ENCODE peak calls at places on chromosome 1, in seven cellular contexts. Z, C, T, H, K, U and J are unnamed samples.

GRCh38 chr1:32334864-32335618 is 992 bp downstream of the MARCKSL1 start:
- DNase-seq in Z (peak), C (no peak), T (peak), H (no peak), K (peak), U (no peak), J (peak)

GRCh38 chr1:97192872-97193572 is 471.4 kb downstream of the PTBP2 start:
- DNase-seq in Z (peak), C (no peak), T (no peak), H (no peak), K (no peak), U (no peak), J (peak)

GRCh38 chr1:30319765-30320580 is 403.4 kb downstream of the MATN1 start:
- DNase-seq in Z (no peak), C (no peak), T (no peak), H (no peak), K (no peak), U (no peak), J (no peak)

GRCh38 chr1:67832737-67833594 is at the start of gene GNG12:
- DNase-seq in Z (peak), C (no peak), T (peak), H (no peak), K (peak), U (peak), J (peak)

GRCh38 chr1:65813956-65814355 is 21.3 kb downstream of the PDE4B start:
- DNase-seq in Z (no peak), C (no peak), T (no peak), H (no peak), K (peak), U (no peak), J (peak)

GRCh38 chr1:28855469-28855944 is 43.5 kb downstream of the OPRD1 start:
- DNase-seq in Z (no peak), C (no peak), T (no peak), H (no peak), K (no peak), U (no peak), J (no peak)

GRCh38 chr1:205294914-205295310 is 26.6 kb downstream of the NUAK2 start:
- DNase-seq in Z (no peak), C (no peak), T (no peak), H (no peak), K (no peak), U (no peak), J (peak)

GRCh38 chr1:47725732-47726495 is 271.3 kb downstream of the TRABD2B start:
- DNase-seq in Z (peak), C (peak), T (peak), H (peak), K (peak), U (no peak), J (peak)

GRCh38 chr1:94875794-94876193 is 51.1 kb downstream of the CNN3 start:
- DNase-seq in Z (no peak), C (no peak), T (no peak), H (no peak), K (no peak), U (no peak), J (no peak)

GRCh38 chr1:20405893-20406604 is 80.0 kb downstream of the CAMK2N1 start:
- DNase-seq in Z (no peak), C (no peak), T (no peak), H (no peak), K (no peak), U (no peak), J (peak)

GRCh38 chr1:108114026-108114599 is 86.0 kb downstream of the SLC25A24 start:
- DNase-seq in Z (no peak), C (no peak), T (no peak), H (no peak), K (no peak), U (no peak), J (no peak)

GRCh38 chr1:100039571-100039970 is 69.8 kb downstream of the SLC35A3 start:
- DNase-seq in Z (no peak), C (no peak), T (no peak), H (no peak), K (no peak), U (no peak), J (no peak)

GRCh38 chr1:6906783-6907182 is 121.5 kb downstream of the CAMTA1 start:
- DNase-seq in Z (no peak), C (no peak), T (no peak), H (no peak), K (no peak), U (no peak), J (no peak)

GRCh38 chr1:70142120-70142519 is 63.3 kb downstream of the LRRC40 start:
- DNase-seq in Z (no peak), C (no peak), T (no peak), H (no peak), K (no peak), U (no peak), J (peak)

GRCh38 chr1:39902121-39902807 is 547 bp upstream of the MYCL start:
- DNase-seq in Z (peak), C (peak), T (peak), H (no peak), K (peak), U (no peak), J (peak)

GRCh38 chr1:7526196-7526866 is 244.8 kb upstream of the VAMP3 start:
- DNase-seq in Z (no peak), C (no peak), T (no peak), H (no peak), K (peak), U (no peak), J (no peak)

GRCh38 chr1:215835951-215836350 is 268.8 kb downstream of the KCTD3 start:
- DNase-seq in Z (no peak), C (no peak), T (no peak), H (no peak), K (no peak), U (no peak), J (peak)

GRCh38 chr1:155123801-155124200 is 3.9 kb upstream of the EFNA1 start:
- DNase-seq in Z (no peak), C (no peak), T (no peak), H (no peak), K (no peak), U (no peak), J (no peak)

GRCh38 chr1:46274224-46275029 is 26.9 kb downstream of the RAD54L start:
- DNase-seq in Z (peak), C (no peak), T (no peak), H (no peak), K (no peak), U (no peak), J (no peak)

GRCh38 chr1:109151146-109151545 is 37.2 kb downstream of the ELAPOR1 start:
- DNase-seq in Z (no peak), C (peak), T (peak), H (no peak), K (no peak), U (peak), J (peak)

GRCh38 chr1:164576311-164577271 is 17.6 kb downstream of the PBX1 start:
- DNase-seq in Z (no peak), C (no peak), T (no peak), H (no peak), K (no peak), U (no peak), J (peak)

GRCh38 chr1:40389234-40389815 is 15.8 kb downstream of the SMAP2 start:
- DNase-seq in Z (no peak), C (no peak), T (no peak), H (no peak), K (no peak), U (no peak), J (no peak)

GRCh38 chr1:214187152-214187900 is 93.6 kb upstream of the SMYD2 start:
- DNase-seq in Z (no peak), C (no peak), T (no peak), H (no peak), K (peak), U (no peak), J (no peak)

GRCh38 chr1:205225901-205226765 is 1.6 kb upstream of the TMCC2 start:
- DNase-seq in Z (no peak), C (no peak), T (no peak), H (no peak), K (no peak), U (no peak), J (no peak)

GRCh38 chr1:1041092-1041503 is 21.2 kb downstream of the AGRN start:
- DNase-seq in Z (no peak), C (no peak), T (no peak), H (no peak), K (no peak), U (no peak), J (no peak)

GRCh38 chr1:221309711-221310110 is 430.5 kb downstream of the HLX start:
- DNase-seq in Z (no peak), C (no peak), T (no peak), H (no peak), K (no peak), U (no peak), J (no peak)

DNA sequence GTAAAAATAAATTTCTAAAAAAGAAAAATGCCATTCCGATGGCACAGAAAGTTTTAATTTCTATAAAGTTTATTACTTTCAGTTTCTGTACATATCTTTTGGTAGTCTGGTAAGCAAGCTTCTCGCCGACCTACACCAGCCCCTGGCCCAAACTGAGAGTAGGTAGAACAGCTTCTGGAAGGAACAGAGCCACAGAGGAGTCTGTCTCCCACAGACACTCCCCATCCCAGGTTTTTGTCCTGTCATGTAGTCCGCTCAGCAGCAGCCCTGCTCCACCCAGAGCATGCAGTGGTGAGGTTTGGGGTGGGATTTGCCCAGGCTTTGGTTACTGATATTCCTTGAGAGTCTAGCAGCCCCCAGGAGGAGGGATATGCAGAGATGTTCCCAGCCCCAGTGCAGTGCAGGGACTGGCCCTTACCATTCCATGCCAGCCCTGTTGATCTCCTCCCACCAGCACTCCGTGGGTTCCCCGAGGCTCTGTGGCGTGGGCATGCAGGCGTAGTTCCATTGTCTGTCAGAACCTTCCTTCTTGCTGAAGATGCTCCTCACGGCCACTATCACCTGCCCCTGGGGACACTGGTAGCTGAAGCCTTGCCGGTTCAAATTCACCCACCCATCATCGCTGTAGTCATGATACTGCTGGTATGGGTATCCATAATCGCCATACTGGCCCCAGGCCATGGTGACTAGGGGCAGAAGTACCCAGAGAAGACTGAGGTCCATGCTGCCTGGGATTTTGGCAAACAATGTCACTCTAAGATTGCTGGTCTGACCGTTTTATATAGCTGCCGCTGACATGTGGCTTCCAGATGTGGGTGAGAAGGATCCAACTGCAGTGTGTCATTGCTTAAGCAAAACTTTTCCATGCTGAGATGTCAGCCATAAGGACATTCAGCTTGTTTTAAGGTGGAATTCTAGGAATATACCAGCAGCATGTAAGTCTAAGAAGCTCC is at the start of gene DPT:
- DNase-seq in Z (no peak), C (no peak), T (no peak), H (no peak), K (peak), U (no peak), J (peak)
- TF ChIP-seq USF2 in Z (no peak), C (no peak), T (no peak), H (no peak), K (no peak), U (no peak), J (no peak)

GRCh38 chr1:55690366-55690765 is 475.2 kb upstream of the USP24 start:
- DNase-seq in Z (no peak), C (no peak), T (no peak), H (no peak), K (no peak), U (no peak), J (no peak)

GRCh38 chr1:55689800-55690199 is 474.6 kb upstream of the USP24 start:
- DNase-seq in Z (no peak), C (no peak), T (no peak), H (no peak), K (no peak), U (no peak), J (no peak)

GRCh38 chr1:55684131-55684650 is 469.0 kb upstream of the USP24 start:
- DNase-seq in Z (no peak), C (no peak), T (no peak), H (no peak), K (no peak), U (no peak), J (no peak)

GRCh38 chr1:55682198-55682597 is 467.0 kb upstream of the USP24 start:
- DNase-seq in Z (no peak), C (no peak), T (no peak), H (no peak), K (no peak), U (no peak), J (peak)

GRCh38 chr1:55685560-55685959 is 470.4 kb upstream of the USP24 start:
- DNase-seq in Z (no peak), C (no peak), T (no peak), H (no peak), K (no peak), U (no peak), J (no peak)
- TF ChIP-seq RFX5 in Z (no peak), C (no peak), T (no peak), H (no peak), K (no peak), U (no peak), J (no peak)

GRCh38 chr1:237255071-237255470 is 213.1 kb downstream of the RYR2 start:
- DNase-seq in Z (no peak), C (no peak), T (no peak), H (no peak), K (no peak), U (no peak), J (no peak)

GRCh38 chr1:237261198-237261597 is 219.2 kb downstream of the RYR2 start:
- DNase-seq in Z (no peak), C (no peak), T (no peak), H (no peak), K (peak), U (no peak), J (no peak)

GRCh38 chr1:237258871-237259270 is 216.9 kb downstream of the RYR2 start:
- DNase-seq in Z (no peak), C (no peak), T (no peak), H (no peak), K (peak), U (no peak), J (no peak)
- TF ChIP-seq USF2 in Z (no peak), C (no peak), T (no peak), H (no peak), K (no peak), U (no peak), J (no peak)

DNA sequence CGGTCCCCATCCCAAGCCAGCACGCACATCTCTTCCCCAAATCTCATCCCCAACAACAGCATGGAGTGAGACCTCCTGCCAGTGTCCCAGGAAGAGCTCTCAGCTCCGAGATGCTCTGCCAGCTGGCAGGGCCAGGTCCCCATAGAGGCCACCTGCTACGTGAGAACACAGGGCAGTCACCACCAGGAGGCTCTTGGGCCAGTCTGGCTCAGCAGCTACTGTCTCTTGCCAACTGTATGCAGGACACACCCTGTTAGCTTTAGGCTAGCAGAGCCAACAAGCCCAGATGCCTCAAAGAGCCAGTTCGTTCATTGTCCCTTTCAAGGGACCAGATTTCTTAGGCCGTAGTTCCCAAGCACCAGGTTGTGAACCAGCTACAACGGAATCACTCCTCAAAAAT is 36.9 kb downstream of the FBXO2 start:
- DNase-seq in Z (peak), C (no peak), T (no peak), H (no peak), K (no peak), U (no peak), J (no peak)
- TF ChIP-seq RFX5 in Z (no peak), C (no peak), T (no peak), H (no peak), K (no peak), U (no peak), J (no peak)

GRCh38 chr1:150516616-150517015 is 1.1 kb downstream of the FALEC start:
- DNase-seq in Z (no peak), C (peak), T (peak), H (no peak), K (no peak), U (no peak), J (no peak)
- TF ChIP-seq USF2 in Z (no peak), C (no peak), T (no peak), H (no peak), K (no peak), U (no peak), J (no peak)

GRCh38 chr1:226654046-226654445 is 85.0 kb downstream of the ITPKB start:
- DNase-seq in Z (no peak), C (peak), T (no peak), H (no peak), K (no peak), U (peak), J (peak)
- TF ChIP-seq RFX5 in Z (no peak), C (no peak), T (no peak), H (no peak), K (no peak), U (no peak), J (no peak)

GRCh38 chr1:26996024-26996423 is 2.5 kb downstream of the TRNP1 start:
- DNase-seq in Z (no peak), C (no peak), T (no peak), H (no peak), K (no peak), U (no peak), J (peak)

GRCh38 chr1:26998319-26999300 is 5.1 kb downstream of the TRNP1 start:
- DNase-seq in Z (no peak), C (no peak), T (no peak), H (no peak), K (no peak), U (no peak), J (peak)

GRCh38 chr1:26994020-26994745 is 691 bp downstream of the TRNP1 start:
- DNase-seq in Z (no peak), C (no peak), T (peak), H (no peak), K (peak), U (no peak), J (no peak)

GRCh38 chr1:26994772-26995625 is 1.5 kb downstream of the TRNP1 start:
- DNase-seq in Z (no peak), C (no peak), T (no peak), H (no peak), K (no peak), U (no peak), J (no peak)

DNA sequence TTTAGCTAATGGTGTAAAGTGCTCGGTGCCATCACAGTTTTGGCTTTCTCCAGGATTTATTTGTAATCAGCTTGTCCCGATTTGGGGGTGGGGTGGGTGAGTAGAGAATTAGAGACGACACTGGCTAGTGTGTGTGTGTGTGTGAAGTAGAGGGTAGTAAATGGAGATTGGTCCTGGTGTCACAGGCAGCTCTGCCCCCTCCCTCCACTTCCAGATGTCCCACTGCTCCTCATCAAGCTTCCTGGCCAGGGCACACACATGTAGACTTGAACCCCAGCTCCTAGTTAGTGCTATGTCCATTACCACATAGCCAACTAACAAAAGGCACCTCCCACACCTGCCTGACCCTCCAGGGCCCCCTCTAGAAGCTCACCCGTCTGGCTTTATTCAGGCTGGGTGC is 3.2 kb downstream of the TRNP1 start:
- DNase-seq in Z (no peak), C (no peak), T (no peak), H (no peak), K (no peak), U (no peak), J (no peak)
- TF ChIP-seq USF2 in Z (no peak), C (no peak), T (no peak), H (no peak), K (no peak), U (no peak), J (no peak)

GRCh38 chr1:225906467-225906866 is 17.5 kb upstream of the LEFTY1 start:
- DNase-seq in Z (no peak), C (no peak), T (no peak), H (no peak), K (no peak), U (no peak), J (no peak)

GRCh38 chr1:225909477-225909876 is 14.6 kb downstream of the PYCR2 start:
- DNase-seq in Z (no peak), C (no peak), T (no peak), H (no peak), K (no peak), U (no peak), J (no peak)

GRCh38 chr1:225908013-225908640 is 15.9 kb downstream of the PYCR2 start:
- DNase-seq in Z (no peak), C (peak), T (no peak), H (no peak), K (no peak), U (no peak), J (no peak)

GRCh38 chr1:225907341-225907740 is 16.7 kb downstream of the PYCR2 start:
- DNase-seq in Z (no peak), C (no peak), T (no peak), H (no peak), K (no peak), U (no peak), J (no peak)

GRCh38 chr1:225908773-225909172 is 15.3 kb downstream of the PYCR2 start:
- DNase-seq in Z (no peak), C (no peak), T (no peak), H (no peak), K (no peak), U (no peak), J (no peak)
- TF ChIP-seq RFX5 in Z (no peak), C (no peak), T (no peak), H (no peak), K (no peak), U (no peak), J (no peak)